ENCODE peak calls at places on chromosomes 5 and 9, in seven cellular contexts. One of them, this sample, is unnamed.
A peak's percentile ranks its signal among the peaks of the same experiment; 100 is the strongest.

GRCh38 chr5:16508730-16509531 is 43.3 kb upstream of the ZNF622 start:
- DNase-seq in BE2C: no peak
- DNase-seq in CD8-positive, alpha-beta T cell: no peak
- DNase-seq in CD4-positive, alpha-beta T cell: no peak
- DNase-seq in stomach: peak; percentile 81
- DNase-seq in GM23248: peak; percentile 65
- DNase-seq in effector memory CD4-positive, alpha-beta T cell: no peak
- DNase-seq in this sample: no peak

GRCh38 chr5:127564002-127564769 is 46.7 kb downstream of the PRRC1 start:
- DNase-seq in effector memory CD4-positive, alpha-beta T cell: no peak
- DNase-seq in CD8-positive, alpha-beta T cell: peak; percentile 51
- DNase-seq in stomach: peak; percentile 55
- DNase-seq in BE2C: peak; percentile 55
- DNase-seq in CD4-positive, alpha-beta T cell: peak; percentile 36
- DNase-seq in GM23248: peak; percentile 67
- DNase-seq in this sample: no peak

GRCh38 chr9:134651226-134651905 is 9.8 kb downstream of the COL5A1 start:
- DNase-seq in effector memory CD4-positive, alpha-beta T cell: no peak
- DNase-seq in CD8-positive, alpha-beta T cell: no peak
- DNase-seq in GM23248: no peak
- DNase-seq in BE2C: no peak
- DNase-seq in CD4-positive, alpha-beta T cell: no peak
- DNase-seq in stomach: no peak
- DNase-seq in this sample: no peak

GRCh38 chr9:893843-894420 is 52.4 kb downstream of the DMRT1 start:
- DNase-seq in effector memory CD4-positive, alpha-beta T cell: peak; percentile 24
- DNase-seq in CD8-positive, alpha-beta T cell: peak; percentile 25
- DNase-seq in BE2C: peak; percentile 41
- DNase-seq in CD4-positive, alpha-beta T cell: peak; percentile 19
- DNase-seq in stomach: peak; percentile 54
- DNase-seq in GM23248: peak; percentile 68
- DNase-seq in this sample: peak; percentile 84

GRCh38 chr5:167565555-167565954 is 725.9 kb upstream of the WWC1 start:
- DNase-seq in effector memory CD4-positive, alpha-beta T cell: no peak
- DNase-seq in GM23248: peak; percentile 50
- DNase-seq in stomach: no peak
- DNase-seq in BE2C: no peak
- DNase-seq in CD4-positive, alpha-beta T cell: no peak
- DNase-seq in CD8-positive, alpha-beta T cell: no peak
- DNase-seq in this sample: no peak

GRCh38 chr5:141994737-141995136 is 18.1 kb downstream of the GNPDA1 start:
- DNase-seq in CD4-positive, alpha-beta T cell: no peak
- DNase-seq in stomach: no peak
- DNase-seq in CD8-positive, alpha-beta T cell: no peak
- DNase-seq in BE2C: no peak
- DNase-seq in effector memory CD4-positive, alpha-beta T cell: no peak
- DNase-seq in GM23248: no peak
- DNase-seq in this sample: no peak

GRCh38 chr9:111661802-111662491 is 542 bp downstream of the GNG10 start:
- DNase-seq in CD8-positive, alpha-beta T cell: peak; percentile 29
- DNase-seq in stomach: peak; percentile 30
- DNase-seq in effector memory CD4-positive, alpha-beta T cell: peak; percentile 12
- DNase-seq in GM23248: peak; percentile 73
- DNase-seq in CD4-positive, alpha-beta T cell: peak; percentile 15
- DNase-seq in BE2C: peak; percentile 32
- DNase-seq in this sample: peak; percentile 46

GRCh38 chr9:126411225-126411947 is 84.8 kb downstream of the MVB12B start:
- DNase-seq in stomach: no peak
- DNase-seq in GM23248: peak; percentile 72
- DNase-seq in CD4-positive, alpha-beta T cell: peak; percentile 13
- DNase-seq in BE2C: no peak
- DNase-seq in effector memory CD4-positive, alpha-beta T cell: no peak
- DNase-seq in CD8-positive, alpha-beta T cell: no peak
- DNase-seq in this sample: peak; percentile 48

GRCh38 chr5:139395844-139396640 is 1.1 kb upstream of the PROB1 start:
- DNase-seq in stomach: no peak
- DNase-seq in CD8-positive, alpha-beta T cell: no peak
- DNase-seq in BE2C: no peak
- DNase-seq in GM23248: peak; percentile 56
- DNase-seq in CD4-positive, alpha-beta T cell: no peak
- DNase-seq in effector memory CD4-positive, alpha-beta T cell: no peak
- DNase-seq in this sample: peak; percentile 43

GRCh38 chr5:60829490-60830266 is 14.4 kb downstream of the ELOVL7 start:
- DNase-seq in CD4-positive, alpha-beta T cell: no peak
- DNase-seq in GM23248: no peak
- DNase-seq in effector memory CD4-positive, alpha-beta T cell: no peak
- DNase-seq in stomach: no peak
- DNase-seq in BE2C: no peak
- DNase-seq in CD8-positive, alpha-beta T cell: no peak
- DNase-seq in this sample: peak; percentile 13

GRCh38 chr9:106875548-106875947 is 12.6 kb downstream of the ZNF462 start:
- DNase-seq in effector memory CD4-positive, alpha-beta T cell: no peak
- DNase-seq in CD4-positive, alpha-beta T cell: no peak
- DNase-seq in GM23248: no peak
- DNase-seq in CD8-positive, alpha-beta T cell: no peak
- DNase-seq in stomach: no peak
- DNase-seq in BE2C: no peak
- DNase-seq in this sample: no peak

GRCh38 chr5:151470440-151470839 is 23.0 kb downstream of the SLC36A1 start:
- DNase-seq in CD8-positive, alpha-beta T cell: no peak
- DNase-seq in stomach: no peak
- DNase-seq in effector memory CD4-positive, alpha-beta T cell: no peak
- DNase-seq in BE2C: no peak
- DNase-seq in GM23248: peak; percentile 96
- DNase-seq in CD4-positive, alpha-beta T cell: no peak
- DNase-seq in this sample: no peak

GRCh38 chr9:71604197-71605063 is 163.9 kb downstream of the CEMIP2 start:
- DNase-seq in CD4-positive, alpha-beta T cell: peak; percentile 81
- DNase-seq in stomach: peak; percentile 73
- DNase-seq in effector memory CD4-positive, alpha-beta T cell: peak; percentile 43
- DNase-seq in GM23248: peak; percentile 80
- DNase-seq in CD8-positive, alpha-beta T cell: peak; percentile 82
- DNase-seq in BE2C: peak; percentile 78
- DNase-seq in this sample: peak; percentile 1

GRCh38 chr5:124157320-124157719 is 589.1 kb downstream of the ZNF608 start:
- DNase-seq in GM23248: peak; percentile 29
- DNase-seq in effector memory CD4-positive, alpha-beta T cell: no peak
- DNase-seq in stomach: no peak
- DNase-seq in CD8-positive, alpha-beta T cell: no peak
- DNase-seq in CD4-positive, alpha-beta T cell: no peak
- DNase-seq in BE2C: no peak
- DNase-seq in this sample: no peak

GRCh38 chr5:173242675-173243085 is 7.7 kb upstream of the NKX2-5 start:
- DNase-seq in CD4-positive, alpha-beta T cell: no peak
- DNase-seq in GM23248: no peak
- DNase-seq in effector memory CD4-positive, alpha-beta T cell: no peak
- DNase-seq in stomach: no peak
- DNase-seq in BE2C: no peak
- DNase-seq in CD8-positive, alpha-beta T cell: no peak
- DNase-seq in this sample: no peak
- H3K27me3 ChIP-seq in CD4-positive, alpha-beta T cell: peaks cover 99% of the 10 kb centered on the region
- H3K27me3 ChIP-seq in GM23248: peaks cover 92% of the 10 kb centered on the region
- H3K27me3 ChIP-seq in effector memory CD4-positive, alpha-beta T cell: peaks cover 65% of the 10 kb centered on the region
- H3K27me3 ChIP-seq in stomach: peaks cover 100% of the 10 kb centered on the region
- H3K27me3 ChIP-seq in BE2C: peaks cover 100% of the 10 kb centered on the region
- H3K27me3 ChIP-seq in CD8-positive, alpha-beta T cell: peaks cover 44% of the 10 kb centered on the region
- H3K27me3 ChIP-seq in this sample: peaks cover 2% of the 10 kb centered on the region

DNA sequence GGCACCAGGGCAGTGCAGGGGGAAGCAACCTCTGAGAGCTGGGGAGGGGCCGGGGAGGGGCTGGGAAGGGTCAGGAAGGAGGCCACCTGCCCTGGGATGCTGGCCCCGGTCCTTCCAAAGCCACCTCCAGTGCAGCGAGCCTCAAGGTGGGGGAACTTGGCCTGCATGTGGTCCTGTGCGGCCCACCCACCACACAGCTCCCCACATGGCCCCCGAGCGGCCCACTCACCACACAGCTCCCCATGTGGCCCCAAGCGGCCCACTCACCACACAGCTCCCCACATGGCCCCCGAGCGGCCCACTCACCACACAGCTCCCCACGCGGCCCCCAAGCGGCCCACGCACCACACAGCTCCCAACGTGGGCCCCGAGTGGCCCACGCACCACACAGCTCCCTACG is 2.0 kb upstream of the LCN10 start:
- DNase-seq in GM23248: no peak
- DNase-seq in effector memory CD4-positive, alpha-beta T cell: no peak
- DNase-seq in BE2C: no peak
- DNase-seq in CD4-positive, alpha-beta T cell: no peak
- DNase-seq in stomach: no peak
- DNase-seq in CD8-positive, alpha-beta T cell: no peak
- DNase-seq in this sample: no peak
- H3K27me3 ChIP-seq in GM23248: peaks cover 13% of the 10 kb centered on the region
- H3K27me3 ChIP-seq in effector memory CD4-positive, alpha-beta T cell: peaks cover 21% of the 10 kb centered on the region
- H3K27me3 ChIP-seq in BE2C: no peaks in the 10 kb centered on the region
- H3K27me3 ChIP-seq in CD4-positive, alpha-beta T cell: peaks cover 14% of the 10 kb centered on the region
- H3K27me3 ChIP-seq in stomach: peaks cover 61% of the 10 kb centered on the region
- H3K27me3 ChIP-seq in CD8-positive, alpha-beta T cell: no peaks in the 10 kb centered on the region
- H3K27me3 ChIP-seq in this sample: no peaks in the 10 kb centered on the region

DNA sequence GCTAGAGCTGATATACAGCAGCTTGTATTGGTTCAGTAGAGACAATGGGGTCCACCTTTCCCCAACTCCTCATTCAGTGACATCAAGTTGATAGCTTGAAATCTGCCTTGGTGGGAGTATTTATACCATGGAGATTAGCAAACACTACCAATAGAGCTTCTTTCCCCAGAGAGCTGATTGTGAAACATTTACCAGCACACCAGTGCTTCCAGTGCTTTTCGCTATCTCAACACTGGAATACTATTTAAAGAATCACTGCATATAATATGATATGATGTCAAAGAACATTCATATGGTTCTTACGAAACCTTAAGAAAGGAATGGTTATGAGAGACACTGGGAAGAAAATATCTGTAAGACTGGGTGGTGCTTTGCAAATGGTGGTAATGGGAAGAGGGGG is 21.8 kb upstream of the RNF145 start:
- DNase-seq in CD4-positive, alpha-beta T cell: no peak
- DNase-seq in effector memory CD4-positive, alpha-beta T cell: no peak
- DNase-seq in BE2C: no peak
- DNase-seq in GM23248: no peak
- DNase-seq in stomach: no peak
- DNase-seq in CD8-positive, alpha-beta T cell: no peak
- DNase-seq in this sample: no peak
- H3K27me3 ChIP-seq in CD4-positive, alpha-beta T cell: no peaks in the 10 kb centered on the region
- H3K27me3 ChIP-seq in effector memory CD4-positive, alpha-beta T cell: no peaks in the 10 kb centered on the region
- H3K27me3 ChIP-seq in BE2C: no peaks in the 10 kb centered on the region
- H3K27me3 ChIP-seq in GM23248: peaks cover 11% of the 10 kb centered on the region
- H3K27me3 ChIP-seq in stomach: no peaks in the 10 kb centered on the region
- H3K27me3 ChIP-seq in CD8-positive, alpha-beta T cell: no peaks in the 10 kb centered on the region
- H3K27me3 ChIP-seq in this sample: no peaks in the 10 kb centered on the region

GRCh38 chr5:135605221-135605620 is 26.4 kb upstream of the CXCL14 start:
- DNase-seq in BE2C: no peak
- DNase-seq in CD8-positive, alpha-beta T cell: no peak
- DNase-seq in GM23248: no peak
- DNase-seq in stomach: no peak
- DNase-seq in effector memory CD4-positive, alpha-beta T cell: no peak
- DNase-seq in CD4-positive, alpha-beta T cell: no peak
- DNase-seq in this sample: no peak
- H3K27me3 ChIP-seq in BE2C: peaks cover 4% of the 10 kb centered on the region
- H3K27me3 ChIP-seq in CD8-positive, alpha-beta T cell: no peaks in the 10 kb centered on the region
- H3K27me3 ChIP-seq in GM23248: peaks cover 22% of the 10 kb centered on the region
- H3K27me3 ChIP-seq in stomach: no peaks in the 10 kb centered on the region
- H3K27me3 ChIP-seq in effector memory CD4-positive, alpha-beta T cell: no peaks in the 10 kb centered on the region
- H3K27me3 ChIP-seq in CD4-positive, alpha-beta T cell: no peaks in the 10 kb centered on the region
- H3K27me3 ChIP-seq in this sample: peaks cover 1% of the 10 kb centered on the region

GRCh38 chr5:180593446-180594206 is 2.3 kb upstream of the SCGB3A1 start:
- DNase-seq in effector memory CD4-positive, alpha-beta T cell: no peak
- DNase-seq in stomach: peak; percentile 21
- DNase-seq in GM23248: no peak
- DNase-seq in CD4-positive, alpha-beta T cell: no peak
- DNase-seq in CD8-positive, alpha-beta T cell: no peak
- DNase-seq in BE2C: no peak
- DNase-seq in this sample: no peak

GRCh38 chr5:180591249-180591887 is at the start of gene SCGB3A1:
- DNase-seq in effector memory CD4-positive, alpha-beta T cell: no peak
- DNase-seq in BE2C: no peak
- DNase-seq in CD8-positive, alpha-beta T cell: no peak
- DNase-seq in stomach: no peak
- DNase-seq in CD4-positive, alpha-beta T cell: no peak
- DNase-seq in GM23248: peak; percentile 19
- DNase-seq in this sample: no peak

GRCh38 chr5:180590543-180591248 is 603 bp downstream of the SCGB3A1 start:
- DNase-seq in GM23248: no peak
- DNase-seq in BE2C: no peak
- DNase-seq in CD4-positive, alpha-beta T cell: no peak
- DNase-seq in stomach: no peak
- DNase-seq in effector memory CD4-positive, alpha-beta T cell: no peak
- DNase-seq in CD8-positive, alpha-beta T cell: no peak
- DNase-seq in this sample: no peak

GRCh38 chr5:180589771-180590542 is 1.3 kb downstream of the SCGB3A1 start:
- DNase-seq in CD4-positive, alpha-beta T cell: no peak
- DNase-seq in effector memory CD4-positive, alpha-beta T cell: no peak
- DNase-seq in CD8-positive, alpha-beta T cell: no peak
- DNase-seq in GM23248: no peak
- DNase-seq in BE2C: no peak
- DNase-seq in stomach: no peak
- DNase-seq in this sample: no peak

GRCh38 chr5:180592176-180592575 is 877 bp upstream of the SCGB3A1 start:
- DNase-seq in CD4-positive, alpha-beta T cell: no peak
- DNase-seq in GM23248: no peak
- DNase-seq in effector memory CD4-positive, alpha-beta T cell: no peak
- DNase-seq in BE2C: no peak
- DNase-seq in stomach: no peak
- DNase-seq in CD8-positive, alpha-beta T cell: no peak
- DNase-seq in this sample: no peak
- H3K27me3 ChIP-seq in CD4-positive, alpha-beta T cell: peaks cover 33% of the 10 kb centered on the region
- H3K27me3 ChIP-seq in GM23248: peaks cover 41% of the 10 kb centered on the region
- H3K27me3 ChIP-seq in effector memory CD4-positive, alpha-beta T cell: peaks cover 22% of the 10 kb centered on the region
- H3K27me3 ChIP-seq in BE2C: peaks cover 43% of the 10 kb centered on the region
- H3K27me3 ChIP-seq in stomach: peaks cover 63% of the 10 kb centered on the region
- H3K27me3 ChIP-seq in CD8-positive, alpha-beta T cell: peaks cover 5% of the 10 kb centered on the region
- H3K27me3 ChIP-seq in this sample: no peaks in the 10 kb centered on the region

GRCh38 chr9:114524401-114524800 is 19.1 kb upstream of the WHRN start:
- DNase-seq in effector memory CD4-positive, alpha-beta T cell: no peak
- DNase-seq in CD4-positive, alpha-beta T cell: no peak
- DNase-seq in stomach: no peak
- DNase-seq in GM23248: no peak
- DNase-seq in BE2C: no peak
- DNase-seq in CD8-positive, alpha-beta T cell: no peak
- DNase-seq in this sample: no peak

GRCh38 chr9:114525505-114525904 is 20.2 kb upstream of the WHRN start:
- DNase-seq in GM23248: peak; percentile 80
- DNase-seq in CD4-positive, alpha-beta T cell: no peak
- DNase-seq in CD8-positive, alpha-beta T cell: no peak
- DNase-seq in BE2C: no peak
- DNase-seq in effector memory CD4-positive, alpha-beta T cell: no peak
- DNase-seq in stomach: no peak
- DNase-seq in this sample: no peak

GRCh38 chr9:114518599-114519022 is 13.3 kb upstream of the WHRN start:
- DNase-seq in CD8-positive, alpha-beta T cell: no peak
- DNase-seq in effector memory CD4-positive, alpha-beta T cell: no peak
- DNase-seq in CD4-positive, alpha-beta T cell: no peak
- DNase-seq in BE2C: no peak
- DNase-seq in GM23248: no peak
- DNase-seq in stomach: no peak
- DNase-seq in this sample: no peak

GRCh38 chr9:114522847-114523246 is 17.6 kb upstream of the WHRN start:
- DNase-seq in stomach: no peak
- DNase-seq in CD8-positive, alpha-beta T cell: no peak
- DNase-seq in CD4-positive, alpha-beta T cell: no peak
- DNase-seq in BE2C: no peak
- DNase-seq in effector memory CD4-positive, alpha-beta T cell: no peak
- DNase-seq in GM23248: no peak
- DNase-seq in this sample: no peak

GRCh38 chr9:114521846-114522245 is 16.6 kb upstream of the WHRN start:
- DNase-seq in GM23248: no peak
- DNase-seq in BE2C: no peak
- DNase-seq in stomach: no peak
- DNase-seq in effector memory CD4-positive, alpha-beta T cell: no peak
- DNase-seq in CD4-positive, alpha-beta T cell: no peak
- DNase-seq in CD8-positive, alpha-beta T cell: no peak
- DNase-seq in this sample: no peak
- H3K27me3 ChIP-seq in GM23248: peaks cover 45% of the 10 kb centered on the region
- H3K27me3 ChIP-seq in BE2C: peaks cover 7% of the 10 kb centered on the region
- H3K27me3 ChIP-seq in stomach: peaks cover 9% of the 10 kb centered on the region
- H3K27me3 ChIP-seq in effector memory CD4-positive, alpha-beta T cell: no peaks in the 10 kb centered on the region
- H3K27me3 ChIP-seq in CD4-positive, alpha-beta T cell: peaks cover 7% of the 10 kb centered on the region
- H3K27me3 ChIP-seq in CD8-positive, alpha-beta T cell: no peaks in the 10 kb centered on the region
- H3K27me3 ChIP-seq in this sample: no peaks in the 10 kb centered on the region